ENCODE peak calls at places on chromosomes 12 and 14, in seven cellular contexts. Y is fibroblast of lung, O is neuronal stem cell, X is HCT116, H is GM23248, Q is K562, K is IMR-90. P is an unnamed sample.

GRCh38 chr12:101935769-101936741 is 58.7 kb downstream of the DRAM1 start:
- DNase-seq in Q (no peak), O (no peak), Y (peak), K (peak), H (peak), X (no peak), P (peak)

GRCh38 chr12:83939718-83940117 is 972.9 kb downstream of the SLC6A15 start:
- DNase-seq in Y (no peak), O (no peak), K (no peak), H (no peak), X (no peak), Q (no peak), P (no peak)

GRCh38 chr12:47867496-47867941 is 37.3 kb downstream of the VDR start:
- DNase-seq in K (peak), O (no peak), Y (peak), X (no peak), Q (peak), H (peak), P (no peak)

GRCh38 chr14:64801800-64802199 is 77.9 kb downstream of the SPTB start:
- DNase-seq in H (peak), Q (peak), Y (no peak), X (no peak), O (peak), K (peak), P (no peak)

GRCh38 chr12:32727237-32727636 is 28.5 kb downstream of the YARS2 start:
- DNase-seq in H (no peak), O (no peak), Y (peak), Q (no peak), K (no peak), X (no peak), P (no peak)

GRCh38 chr12:52391618-52392002 is 6.2 kb upstream of the KRT84 start:
- DNase-seq in X (no peak), H (peak), Y (peak), O (no peak), K (no peak), Q (no peak), P (peak)

GRCh38 chr12:43072431-43072830 is 479.6 kb downstream of the ADAMTS20 start:
- DNase-seq in X (no peak), Q (no peak), H (no peak), K (no peak), O (no peak), Y (no peak), P (no peak)

GRCh38 chr14:103740991-103741689 is 25.5 kb downstream of the ZFYVE21 start:
- DNase-seq in H (no peak), O (no peak), K (peak), Y (peak), X (no peak), Q (no peak), P (peak)

GRCh38 chr12:27463826-27464554 is 17.5 kb downstream of the SMCO2 start:
- DNase-seq in K (peak), Q (no peak), X (no peak), O (no peak), Y (peak), H (peak), P (peak)

GRCh38 chr12:22971771-22972191 is 346.8 kb downstream of the ETNK1 start:
- DNase-seq in X (no peak), O (no peak), K (peak), Q (no peak), H (peak), Y (no peak), P (no peak)

GRCh38 chr12:9869307-9870161 is at the start of gene CLEC2B:
- DNase-seq in X (no peak), Y (peak), Q (no peak), H (peak), K (peak), O (no peak), P (no peak)

GRCh38 chr14:71361335-71361734 is 454.1 kb downstream of the PCNX1 start:
- DNase-seq in Q (peak), X (no peak), H (peak), Y (peak), K (peak), O (no peak), P (no peak)

GRCh38 chr12:1471224-1471623 is 123.2 kb downstream of the FBXL14 start:
- DNase-seq in Q (no peak), X (no peak), H (no peak), O (no peak), K (no peak), Y (peak), P (no peak)

GRCh38 chr12:128387811-128388422 is 120.9 kb downstream of the TMEM132C start:
- DNase-seq in H (no peak), Q (peak), O (peak), Y (no peak), K (no peak), X (no peak), P (no peak)

GRCh38 chr12:54273981-54274380 is 5.9 kb downstream of the CBX5 start:
- DNase-seq in Y (no peak), X (no peak), K (no peak), H (no peak), O (no peak), Q (no peak), P (no peak)

GRCh38 chr12:131639270-131639940 is 71.5 kb upstream of the SFSWAP start:
- DNase-seq in O (no peak), Q (no peak), X (no peak), H (no peak), K (no peak), Y (no peak), P (no peak)

GRCh38 chr12:76863005-76863670 is 15.7 kb downstream of the CSRP2 start:
- DNase-seq in Q (no peak), X (no peak), Y (peak), K (peak), H (peak), O (no peak), P (peak)

GRCh38 chr14:99718811-99719192 is 34.7 kb downstream of the CYP46A1 start:
- DNase-seq in K (no peak), O (no peak), Q (no peak), Y (no peak), H (no peak), X (no peak), P (no peak)

GRCh38 chr14:97274626-97275025 is 477.4 kb downstream of the VRK1 start:
- DNase-seq in K (no peak), Q (no peak), H (no peak), X (no peak), Y (no peak), O (no peak), P (no peak)

GRCh38 chr12:118377005-118377890 is 893 bp downstream of the SUDS3 start:
- DNase-seq in Y (no peak), Q (no peak), O (peak), H (peak), X (no peak), K (no peak), P (no peak)

GRCh38 chr14:72560331-72560730 is 333.6 kb downstream of the DPF3 start:
- DNase-seq in K (no peak), O (no peak), Q (no peak), Y (peak), X (no peak), H (peak), P (no peak)

GRCh38 chr14:72560856-72561493 is 332.9 kb downstream of the DPF3 start:
- DNase-seq in H (no peak), Q (no peak), Y (no peak), K (no peak), X (no peak), O (no peak), P (no peak)

GRCh38 chr14:72559669-72560068 is 334.2 kb downstream of the DPF3 start:
- DNase-seq in X (no peak), Y (no peak), H (no peak), O (no peak), K (no peak), Q (no peak), P (no peak)

GRCh38 chr14:72558721-72559120 is 335.2 kb downstream of the DPF3 start:
- DNase-seq in K (peak), X (no peak), Q (no peak), O (no peak), H (peak), Y (peak), P (no peak)

GRCh38 chr14:72559227-72559626 is 334.7 kb downstream of the DPF3 start:
- DNase-seq in H (no peak), O (no peak), Y (peak), Q (no peak), K (no peak), X (no peak), P (no peak)
- H3K9ac ChIP-seq in H (no peak), O (no peak), Y (no peak), Q (no peak), K (no peak), X (no peak), P (no peak)

DNA sequence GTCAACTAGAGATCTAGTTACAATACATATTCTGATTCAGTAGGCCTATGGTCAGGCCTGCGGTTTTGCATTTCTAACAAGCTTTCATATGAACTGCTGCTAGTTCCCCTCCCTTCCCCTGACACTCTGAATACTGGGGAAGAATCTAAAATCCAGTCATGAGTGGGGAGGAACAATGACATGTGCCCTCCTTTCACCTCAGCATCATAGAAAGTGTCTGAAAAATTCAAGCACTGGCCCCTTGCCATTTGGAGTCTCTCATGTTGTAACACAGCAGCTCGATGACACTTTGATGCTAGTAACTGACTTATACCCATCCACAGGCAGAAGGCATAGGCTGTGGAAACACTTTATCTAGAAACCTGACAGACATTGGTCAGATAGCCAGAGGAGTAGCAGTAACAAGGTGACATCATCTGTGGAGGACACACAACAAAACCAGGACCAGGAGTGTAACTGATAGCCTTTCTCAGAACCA is 161.9 kb upstream of the RASSF8 start:
- DNase-seq in Y (peak), Q (no peak), O (no peak), H (no peak), K (peak), X (no peak), P (no peak)
- H3K9ac ChIP-seq in Y (no peak), Q (no peak), O (no peak), H (no peak), K (no peak), X (no peak), P (no peak)

DNA sequence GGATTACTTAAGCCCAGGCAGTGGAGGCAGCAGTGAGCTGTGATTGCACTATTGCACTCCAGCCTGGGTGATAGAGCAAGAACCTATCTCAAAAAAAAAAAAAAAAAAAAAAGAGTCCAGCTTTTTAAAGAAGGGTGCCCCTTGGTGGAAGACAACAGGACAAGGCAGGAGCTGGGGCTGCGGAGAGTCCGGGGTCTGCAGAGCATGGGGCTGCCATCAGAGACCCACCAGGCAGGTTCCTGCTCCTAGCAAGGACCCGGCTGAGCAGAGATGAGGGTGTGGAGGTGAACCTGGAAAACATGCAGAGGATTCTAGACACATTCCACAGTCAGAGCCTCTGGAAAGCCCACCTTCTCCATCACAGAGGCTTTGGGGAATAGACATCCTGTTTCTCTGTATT is 21.0 kb upstream of the CIPC start:
- DNase-seq in O (no peak), Y (no peak), Q (no peak), K (no peak), X (no peak), H (no peak), P (no peak)
- H3K9ac ChIP-seq in O (no peak), Y (no peak), Q (no peak), K (no peak), X (no peak), H (no peak), P (no peak)

GRCh38 chr14:74891870-74892269 is 10.2 kb downstream of the DLST start:
- DNase-seq in Q (no peak), Y (peak), X (no peak), O (no peak), H (peak), K (peak), P (no peak)
- H3K9ac ChIP-seq in Q (no peak), Y (no peak), X (no peak), O (no peak), H (no peak), K (no peak), P (no peak)

GRCh38 chr12:12976366-12976765 is 23.7 kb downstream of the HEBP1 start:
- DNase-seq in K (peak), H (peak), Q (no peak), Y (peak), O (no peak), X (no peak), P (no peak)
- H3K9ac ChIP-seq in K (no peak), H (peak), Q (no peak), Y (no peak), O (no peak), X (no peak), P (no peak)

DNA sequence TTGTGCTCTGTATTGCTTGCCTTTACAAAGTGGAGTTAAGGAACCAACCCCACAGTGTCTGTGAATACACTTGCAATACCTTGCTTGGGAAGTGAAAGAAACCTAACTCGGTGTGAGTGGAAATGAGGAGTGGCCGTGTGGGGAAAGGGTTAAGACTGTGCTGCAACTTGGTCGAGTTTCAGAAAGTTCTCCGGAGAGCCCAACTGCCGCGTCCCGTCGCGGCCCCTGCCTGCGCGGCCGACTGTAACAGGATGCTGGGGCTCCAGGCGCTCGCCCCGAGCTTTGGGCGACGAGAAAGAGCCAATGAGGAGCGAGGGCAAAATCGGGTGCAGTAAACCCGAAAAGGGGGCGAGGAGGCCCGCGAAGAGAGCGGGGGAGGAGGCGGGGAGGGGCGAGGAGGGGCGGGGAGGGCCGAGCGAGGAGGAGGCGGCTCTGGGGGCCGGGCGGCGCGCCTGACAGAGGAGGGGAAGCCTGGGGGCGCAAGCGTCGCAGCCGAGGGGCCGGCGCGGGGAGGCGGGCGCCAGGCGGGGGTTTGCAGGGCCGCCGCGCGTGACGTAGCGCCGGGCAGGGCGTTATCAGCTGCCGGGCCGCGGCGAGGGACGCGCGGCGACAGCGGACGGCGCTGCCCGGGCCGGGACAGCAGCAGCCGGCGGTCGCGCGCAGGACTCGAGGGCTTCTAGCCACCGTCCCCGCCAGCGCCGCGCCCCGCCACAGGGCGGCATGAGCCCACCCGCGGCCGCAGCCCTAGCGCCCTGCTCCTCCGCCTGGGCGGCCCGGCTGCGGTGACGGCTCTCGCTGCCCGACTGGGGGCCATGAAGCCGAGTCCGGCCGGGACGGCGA is at the start of gene DACT1:
- DNase-seq in O (peak), K (peak), Q (peak), Y (peak), X (no peak), H (peak), P (peak)
- H3K9ac ChIP-seq in O (peak), K (peak), Q (peak), Y (peak), X (peak), H (peak), P (peak)

P was measured in kidney.